ENCODE peak calls at places on chromosome 9, in seven cellular contexts. E is CD4-positive, alpha-beta T cell; B is left ventricle myocardium inferior; U is neural progenitor cell; N is epithelial cell of esophagus; J is cardiac muscle cell; L is HL-60. M is an unnamed sample.
A peak's percentile ranks its signal among the peaks of the same experiment; 100 is the strongest.

GRCh38 chr9:98808411-98808815 is 943 bp downstream of the GALNT12 start:
- DNase-seq in E (no peak), B (no peak), U (no peak), N (no peak), J (no peak), L (no peak), M (no peak)

GRCh38 chr9:94079236-94079635 is 5.0 kb upstream of the PTPDC1 start:
- DNase-seq in E (no peak), B (no peak), U (no peak), N (no peak), J (no peak), L (no peak), M (no peak)

GRCh38 chr9:126942369-126942768 is 27.8 kb downstream of the RALGPS1 start:
- DNase-seq in E (no peak), B (no peak), U (no peak), N (no peak), J (no peak), L (no peak), M (no peak)

GRCh38 chr9:112050544-112051475 is 124.3 kb downstream of the SUSD1 start:
- DNase-seq in E (no peak), B (no peak), U (peak; percentile 31), N (peak; percentile 80), J (no peak), L (no peak), M (no peak)

GRCh38 chr9:83141887-83142286 is 78.9 kb upstream of the RASEF start:
- DNase-seq in E (no peak), B (no peak), U (no peak), N (no peak), J (no peak), L (no peak), M (no peak)

GRCh38 chr9:76559283-76559682 is 100.3 kb downstream of the GCNT1 start:
- DNase-seq in E (no peak), B (no peak), U (no peak), N (no peak), J (no peak), L (peak; percentile 6), M (no peak)

GRCh38 chr9:134606951-134607733 is 34.5 kb upstream of the COL5A1 start:
- DNase-seq in E (no peak), B (no peak), U (no peak), N (no peak), J (no peak), L (no peak), M (no peak)

GRCh38 chr9:129259373-129259772 is 81.3 kb upstream of the IER5L start:
- DNase-seq in E (no peak), B (no peak), U (no peak), N (no peak), J (no peak), L (no peak), M (no peak)

GRCh38 chr9:95923794-95924193 is 48.3 kb downstream of the ERCC6L2 start:
- DNase-seq in E (no peak), B (no peak), U (no peak), N (no peak), J (peak; percentile 14), L (no peak), M (no peak)
- TF ChIP-seq CTCF in E (no peak), B (no peak), U (no peak), N (no peak), J (no peak), L (no peak), M (no peak)

GRCh38 chr9:121989010-121989409 is 104.1 kb downstream of the TTLL11 start:
- DNase-seq in E (no peak), B (no peak), U (peak; percentile 70), N (peak; percentile 46), J (peak; percentile 55), L (no peak), M (peak; percentile 34)
- TF ChIP-seq CTCF in E (no peak), B (peak; percentile 39), U (peak; percentile 57), N (peak; percentile 7), J (peak; percentile 30), L (no peak), M (no peak)

GRCh38 chr9:1922026-1922425 is 93.1 kb upstream of the SMARCA2 start:
- DNase-seq in E (no peak), B (no peak), U (peak; percentile 31), N (no peak), J (no peak), L (no peak), M (no peak)
- TF ChIP-seq CTCF in E (no peak), B (no peak), U (peak; percentile 29), N (no peak), J (no peak), L (no peak), M (no peak)

GRCh38 chr9:37592108-37592951 is at the start of gene TOMM5:
- DNase-seq in E (peak; percentile 87), B (peak; percentile 93), U (peak; percentile 85), N (peak; percentile 97), J (peak; percentile 92), L (peak; percentile 96), M (peak; percentile 92)
- TF ChIP-seq CTCF in E (no peak), B (no peak), U (no peak), N (no peak), J (no peak), L (no peak), M (no peak)

DNA sequence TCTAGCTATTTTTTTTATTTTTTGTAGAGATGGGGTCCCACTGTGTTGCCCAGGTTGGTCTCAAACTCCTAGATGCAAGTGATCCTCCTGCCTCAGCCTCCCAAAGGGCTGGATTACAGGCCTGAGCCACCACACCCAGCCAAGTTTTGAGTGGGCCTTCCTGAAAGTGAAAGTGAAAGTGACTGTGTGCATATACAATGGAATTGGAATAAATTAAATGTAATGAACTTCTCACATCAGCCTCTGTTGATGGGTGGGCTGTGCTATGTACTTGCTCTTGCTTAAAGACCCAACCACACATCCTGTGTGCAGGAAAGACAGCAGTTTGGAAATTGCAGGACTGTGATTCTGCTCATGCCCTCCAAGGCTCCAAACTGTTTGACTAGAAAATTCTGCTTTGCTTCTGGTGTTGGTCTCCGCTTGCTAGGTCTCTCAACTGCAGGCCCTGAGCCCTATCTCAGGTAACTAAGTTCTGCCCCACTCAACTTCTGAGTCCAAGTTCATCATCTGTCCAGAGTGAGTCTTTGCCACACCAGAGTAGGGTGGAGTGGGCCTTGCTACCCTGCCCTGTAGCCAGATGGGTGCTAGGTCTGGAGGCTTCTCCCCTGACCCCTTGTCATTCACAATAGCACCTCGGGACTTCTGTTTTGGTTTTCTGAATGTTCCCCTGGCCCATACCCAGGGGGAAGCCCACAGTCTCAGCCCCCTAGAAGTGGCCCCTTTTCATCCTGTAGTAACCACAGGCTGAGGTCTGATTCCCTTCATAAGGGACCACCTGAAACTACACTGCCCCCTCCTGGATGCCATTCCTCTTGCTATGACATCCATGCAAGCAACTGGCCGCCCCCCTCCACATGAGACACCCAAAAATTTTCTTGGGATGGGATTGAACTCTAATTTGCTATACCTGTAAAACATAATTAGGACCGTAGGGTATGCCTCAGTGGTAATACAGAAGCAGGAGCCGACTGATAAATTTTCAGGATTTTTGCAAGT is 36.5 kb upstream of the RAD23B start:
- DNase-seq in E (no peak), B (no peak), U (peak; percentile 68), N (no peak), J (peak; percentile 17), L (no peak), M (no peak)
- TF ChIP-seq CTCF in E (no peak), B (no peak), U (peak; percentile 58), N (no peak), J (peak; percentile 20), L (no peak), M (no peak)

GRCh38 chr9:89815903-89816573 is 211.2 kb downstream of the GADD45G start:
- DNase-seq in E (no peak), B (peak; percentile 72), U (no peak), N (no peak), J (no peak), L (no peak), M (no peak)

GRCh38 chr9:89813482-89813881 is 208.7 kb downstream of the GADD45G start:
- DNase-seq in E (no peak), B (no peak), U (no peak), N (no peak), J (no peak), L (no peak), M (no peak)

GRCh38 chr9:89812556-89813181 is 207.9 kb downstream of the GADD45G start:
- DNase-seq in E (no peak), B (no peak), U (no peak), N (no peak), J (no peak), L (no peak), M (no peak)

GRCh38 chr9:89815061-89815902 is 210.5 kb downstream of the GADD45G start:
- DNase-seq in E (no peak), B (no peak), U (no peak), N (no peak), J (no peak), L (no peak), M (no peak)

DNA sequence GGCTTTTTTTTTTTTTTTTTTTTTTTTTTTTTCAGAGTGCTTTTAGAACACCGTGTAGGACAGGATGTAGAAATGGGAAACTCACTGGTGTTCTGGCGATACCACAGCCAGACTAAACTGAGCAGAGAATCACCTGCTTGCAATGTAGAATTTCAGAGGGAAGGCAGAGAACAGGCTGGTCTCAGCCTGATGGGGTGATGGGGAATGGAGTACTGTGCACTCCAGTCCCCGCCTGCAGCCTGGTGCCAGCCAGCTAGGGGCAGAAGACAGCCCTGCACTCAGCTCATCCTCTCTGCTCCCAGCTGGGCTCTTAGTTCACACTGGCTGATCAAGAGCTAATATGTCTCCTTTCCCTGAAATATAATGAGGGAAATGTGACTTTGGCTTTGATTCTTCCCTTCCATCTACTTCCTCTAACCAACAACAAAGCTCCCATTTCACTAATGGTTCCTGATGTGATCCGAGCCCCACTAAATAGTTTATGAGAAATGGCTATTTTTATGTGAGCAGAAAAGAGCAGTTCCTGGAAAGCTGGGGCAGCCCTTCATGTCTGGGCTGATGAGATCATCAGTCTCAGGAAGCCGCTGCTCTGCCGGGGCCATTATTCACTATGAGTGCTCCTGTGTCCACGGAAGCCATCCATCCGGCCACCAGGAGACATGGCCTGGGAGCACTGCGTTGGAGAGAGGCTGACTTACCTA is 209.7 kb downstream of the GADD45G start:
- DNase-seq in E (no peak), B (no peak), U (peak; percentile 22), N (no peak), J (no peak), L (no peak), M (no peak)
- TF ChIP-seq CTCF in E (no peak), B (no peak), U (no peak), N (no peak), J (no peak), L (no peak), M (no peak)

GRCh38 chr9:35566417-35566816 is 38.6 kb upstream of the TESK1 start:
- DNase-seq in E (no peak), B (no peak), U (no peak), N (no peak), J (no peak), L (no peak), M (peak; percentile 68)
- TF ChIP-seq CTCF in E (no peak), B (no peak), U (no peak), N (no peak), J (no peak), L (no peak), M (peak; percentile 55)